ENCODE peak calls at places on chromosome 14, in seven cellular contexts. T is IMR-90, H is A549, Q is GM12878, D is HCT116, Y is K562, I is HepG2. K is an unnamed sample.

GRCh38 chr14:75968461-75968860 is 13.3 kb downstream of the TGFB3 start:
- DNase-seq in T (no peak), H (no peak), Q (no peak), D (no peak), Y (no peak), I (no peak), K (no peak)

GRCh38 chr14:23695220-23695999 is 59.2 kb downstream of the DHRS2 start:
- DNase-seq in T (no peak), H (no peak), Q (no peak), D (no peak), Y (no peak), I (no peak), K (no peak)

GRCh38 chr14:74014299-74014698 is 4.8 kb downstream of the ENTPD5 start:
- DNase-seq in T (no peak), H (peak), Q (no peak), D (no peak), Y (no peak), I (peak), K (no peak)

GRCh38 chr14:88993946-88994345 is 169.5 kb downstream of the TTC8 start:
- DNase-seq in T (peak), H (peak), Q (no peak), D (no peak), Y (no peak), I (no peak), K (no peak)

GRCh38 chr14:76089151-76089550 is 62.6 kb upstream of the GPATCH2L start:
- DNase-seq in T (no peak), H (no peak), Q (no peak), D (no peak), Y (no peak), I (no peak), K (no peak)

GRCh38 chr14:54564071-54564798 is 2.7 kb upstream of the SAMD4A start:
- DNase-seq in T (peak), H (peak), Q (no peak), D (no peak), Y (no peak), I (peak), K (no peak)

GRCh38 chr14:64767215-64767964 is 63.2 kb downstream of the PLEKHG3 start:
- DNase-seq in T (no peak), H (no peak), Q (no peak), D (no peak), Y (no peak), I (no peak), K (no peak)

GRCh38 chr14:99682809-99683618 is 1.1 kb upstream of the CYP46A1 start:
- DNase-seq in T (peak), H (peak), Q (no peak), D (peak), Y (peak), I (peak), K (no peak)

GRCh38 chr14:94180655-94181271 is 6.6 kb downstream of the PPP4R4 start:
- DNase-seq in T (peak), H (peak), Q (peak), D (peak), Y (peak), I (peak), K (no peak)

GRCh38 chr14:22886500-22887259 is 3.7 kb downstream of the REM2 start:
- DNase-seq in T (peak), H (peak), Q (peak), D (peak), Y (peak), I (no peak), K (peak)

GRCh38 chr14:93007225-93007997 is 84.5 kb downstream of the CHGA start:
- DNase-seq in T (peak), H (peak), Q (peak), D (no peak), Y (no peak), I (no peak), K (no peak)

GRCh38 chr14:95206534-95206933 is 49.2 kb upstream of the DICER1 start:
- DNase-seq in T (no peak), H (no peak), Q (no peak), D (no peak), Y (no peak), I (no peak), K (no peak)

GRCh38 chr14:32382704-32383103 is 53.6 kb downstream of the AKAP6 start:
- DNase-seq in T (no peak), H (peak), Q (no peak), D (no peak), Y (no peak), I (no peak), K (no peak)

GRCh38 chr14:29150659-29151058 is 384.1 kb downstream of the FOXG1 start:
- DNase-seq in T (no peak), H (no peak), Q (no peak), D (no peak), Y (no peak), I (no peak), K (no peak)

GRCh38 chr14:26398616-26399015 is 199.2 kb downstream of the NOVA1 start:
- DNase-seq in T (no peak), H (no peak), Q (no peak), D (no peak), Y (no peak), I (no peak), K (no peak)

GRCh38 chr14:67819563-67820411 is at the start of gene RAD51B:
- DNase-seq in T (peak), H (peak), Q (peak), D (peak), Y (peak), I (peak), K (peak)

GRCh38 chr14:52961060-52961639 is 10.3 kb upstream of the FERMT2 start:
- DNase-seq in T (peak), H (peak), Q (peak), D (peak), Y (peak), I (peak), K (peak)

GRCh38 chr14:91354979-91355685 is 62.5 kb downstream of the CCDC88C start:
- DNase-seq in T (no peak), H (no peak), Q (no peak), D (no peak), Y (peak), I (no peak), K (peak)

GRCh38 chr14:91356218-91356763 is 61.3 kb downstream of the CCDC88C start:
- DNase-seq in T (no peak), H (no peak), Q (no peak), D (no peak), Y (no peak), I (no peak), K (no peak)

GRCh38 chr14:91352696-91353692 is 64.6 kb downstream of the CCDC88C start:
- DNase-seq in T (no peak), H (no peak), Q (no peak), D (no peak), Y (no peak), I (no peak), K (no peak)

GRCh38 chr14:91352101-91352500 is 65.5 kb downstream of the CCDC88C start:
- DNase-seq in T (no peak), H (no peak), Q (no peak), D (no peak), Y (no peak), I (no peak), K (no peak)

GRCh38 chr14:91354221-91354916 is 63.3 kb downstream of the CCDC88C start:
- DNase-seq in T (no peak), H (no peak), Q (no peak), D (no peak), Y (no peak), I (no peak), K (no peak)
- TF ChIP-seq CEBPB in T (no peak), H (no peak), Q (no peak), D (no peak), Y (no peak), I (no peak), K (no peak)

DNA sequence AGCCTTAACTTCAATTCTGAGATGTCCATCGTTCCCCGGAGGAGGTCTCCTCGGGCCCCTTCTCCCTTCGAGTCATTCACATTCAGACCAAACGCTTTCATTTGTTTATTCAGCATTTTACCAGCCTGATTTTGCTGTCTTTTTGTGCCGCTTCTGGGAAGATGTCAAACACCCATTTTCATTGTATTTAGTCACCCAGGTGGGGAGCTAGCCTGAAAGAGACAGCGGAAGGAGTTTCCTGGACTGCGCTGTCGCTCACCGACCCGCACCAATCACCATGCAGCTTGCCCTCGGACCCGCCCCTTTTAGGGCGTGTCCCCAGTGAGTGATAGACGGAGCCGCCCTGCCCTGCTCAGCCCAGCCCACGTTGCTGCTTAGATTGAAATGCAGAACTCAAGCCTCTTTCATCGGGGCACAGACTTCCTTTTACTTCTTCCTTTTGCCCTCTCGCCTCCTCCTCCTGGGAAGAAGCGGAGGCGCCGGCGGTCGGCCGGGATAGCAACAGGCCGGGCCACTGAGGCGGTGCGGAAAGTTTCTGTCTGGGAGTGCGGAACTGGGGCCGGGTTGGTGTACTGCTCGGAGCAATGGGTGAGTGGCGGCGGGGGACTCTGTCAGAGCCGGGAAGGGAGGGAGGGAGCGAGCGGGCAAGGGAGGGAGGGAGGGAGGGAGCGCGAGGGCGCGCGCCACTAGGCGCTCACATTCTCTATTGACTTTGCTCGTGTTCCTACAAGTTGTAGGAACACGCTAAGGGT is at the start of gene PAX9:
- DNase-seq in T (peak), H (peak), Q (peak), D (peak), Y (peak), I (peak), K (peak)
- TF ChIP-seq CEBPB in T (no peak), H (no peak), Q (no peak), D (no peak), Y (no peak), I (no peak), K (no peak)

DNA sequence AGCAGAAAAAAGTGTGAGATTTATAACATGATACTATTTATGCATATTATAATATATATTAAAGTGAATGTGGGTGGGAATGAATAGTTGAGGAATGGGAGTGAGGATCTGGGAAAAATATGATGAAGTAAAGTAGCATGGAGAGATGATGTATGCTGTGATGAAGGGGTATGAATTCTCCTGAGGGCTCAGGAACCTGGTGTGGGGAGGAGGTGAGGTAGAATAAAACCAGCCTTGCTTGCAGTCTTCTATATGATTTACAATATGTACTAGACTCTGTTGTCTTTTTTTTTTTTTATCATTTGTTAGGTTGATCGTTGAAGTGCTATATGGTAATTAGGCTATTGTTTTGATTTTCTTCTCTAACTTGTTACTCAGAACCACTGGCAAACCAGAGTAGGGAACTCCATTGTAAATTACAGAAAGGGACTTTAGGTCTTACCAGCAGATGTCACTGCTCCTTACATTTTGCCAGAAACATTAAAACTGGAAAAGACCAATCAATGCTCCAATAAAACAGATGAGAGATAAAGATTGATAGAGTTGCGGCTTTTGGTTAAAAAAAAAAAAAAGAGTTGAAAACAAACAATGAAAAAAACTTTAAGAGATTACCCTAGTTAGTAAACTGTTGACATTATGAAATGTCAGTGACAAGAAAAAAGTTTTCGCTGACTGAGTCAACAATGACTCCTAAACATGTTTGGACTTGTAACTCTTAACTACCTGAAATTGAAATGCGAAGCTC is 39.9 kb downstream of the ATL1 start:
- DNase-seq in T (peak), H (peak), Q (no peak), D (peak), Y (peak), I (peak), K (no peak)
- TF ChIP-seq CEBPB in T (no peak), H (no peak), Q (no peak), D (no peak), Y (no peak), I (no peak), K (no peak)

DNA sequence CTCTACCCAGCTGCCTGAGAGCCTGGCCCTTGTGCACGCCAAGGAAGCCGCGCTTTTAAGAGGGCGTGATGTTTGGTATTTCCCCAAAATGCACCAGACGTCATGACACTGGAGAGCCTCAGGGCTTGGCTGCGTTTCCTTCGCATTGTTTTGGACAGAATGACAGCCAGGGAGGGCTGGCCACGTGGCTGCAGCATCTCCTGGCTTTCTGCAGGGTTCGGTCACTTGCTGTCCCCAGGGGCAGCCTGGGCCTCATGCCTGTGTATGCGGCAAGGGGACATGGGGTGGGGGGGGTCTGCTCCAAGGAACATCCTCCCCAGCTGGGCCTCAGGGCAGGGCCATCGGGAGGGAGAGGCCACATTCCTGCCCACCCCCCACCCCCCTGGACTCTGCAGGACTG is 16.2 kb upstream of the NUDT14 start:
- DNase-seq in T (peak), H (peak), Q (no peak), D (no peak), Y (no peak), I (no peak), K (no peak)
- TF ChIP-seq CEBPB in T (no peak), H (no peak), Q (no peak), D (no peak), Y (no peak), I (no peak), K (no peak)

GRCh38 chr14:31059152-31059924 is 33.2 kb upstream of the STRN3 start:
- DNase-seq in T (peak), H (peak), Q (no peak), D (no peak), Y (peak), I (peak), K (no peak)

GRCh38 chr14:31057701-31058364 is 31.7 kb upstream of the STRN3 start:
- DNase-seq in T (no peak), H (no peak), Q (no peak), D (no peak), Y (no peak), I (no peak), K (no peak)

GRCh38 chr14:31057035-31057434 is 30.9 kb upstream of the STRN3 start:
- DNase-seq in T (no peak), H (no peak), Q (no peak), D (no peak), Y (no peak), I (no peak), K (no peak)

DNA sequence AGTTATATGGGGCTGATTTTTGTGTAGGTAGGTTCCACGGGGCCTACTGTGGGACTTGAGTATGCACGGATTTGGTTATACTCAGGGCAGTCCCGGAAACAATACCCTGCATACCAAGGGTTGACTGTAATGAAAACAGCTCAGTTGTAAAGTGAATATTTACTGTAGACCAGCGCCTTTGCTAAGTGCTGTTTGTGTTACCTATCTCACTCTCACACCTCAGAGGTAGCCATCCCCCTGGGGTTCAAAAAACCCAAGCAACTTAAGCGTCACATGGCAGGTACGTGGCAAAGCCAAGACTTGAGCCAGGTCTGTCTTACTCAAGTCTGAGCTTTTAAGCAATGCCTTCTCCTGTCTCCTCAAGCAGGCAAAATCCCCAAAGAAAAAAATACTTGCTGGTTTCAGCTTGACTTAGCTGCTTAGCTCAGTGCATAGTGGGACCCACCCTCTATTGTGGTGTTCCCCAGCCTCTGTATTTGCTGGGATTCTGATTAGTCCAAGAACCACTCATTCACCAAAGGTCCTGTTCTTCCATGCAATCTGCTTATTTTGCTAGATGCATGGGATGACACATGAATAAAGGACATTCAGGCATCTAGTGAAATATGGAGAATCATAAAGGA is 34.2 kb upstream of the STRN3 start:
- DNase-seq in T (no peak), H (no peak), Q (no peak), D (no peak), Y (no peak), I (no peak), K (no peak)
- TF ChIP-seq CEBPB in T (no peak), H (no peak), Q (no peak), D (no peak), Y (no peak), I (no peak), K (no peak)

DNA sequence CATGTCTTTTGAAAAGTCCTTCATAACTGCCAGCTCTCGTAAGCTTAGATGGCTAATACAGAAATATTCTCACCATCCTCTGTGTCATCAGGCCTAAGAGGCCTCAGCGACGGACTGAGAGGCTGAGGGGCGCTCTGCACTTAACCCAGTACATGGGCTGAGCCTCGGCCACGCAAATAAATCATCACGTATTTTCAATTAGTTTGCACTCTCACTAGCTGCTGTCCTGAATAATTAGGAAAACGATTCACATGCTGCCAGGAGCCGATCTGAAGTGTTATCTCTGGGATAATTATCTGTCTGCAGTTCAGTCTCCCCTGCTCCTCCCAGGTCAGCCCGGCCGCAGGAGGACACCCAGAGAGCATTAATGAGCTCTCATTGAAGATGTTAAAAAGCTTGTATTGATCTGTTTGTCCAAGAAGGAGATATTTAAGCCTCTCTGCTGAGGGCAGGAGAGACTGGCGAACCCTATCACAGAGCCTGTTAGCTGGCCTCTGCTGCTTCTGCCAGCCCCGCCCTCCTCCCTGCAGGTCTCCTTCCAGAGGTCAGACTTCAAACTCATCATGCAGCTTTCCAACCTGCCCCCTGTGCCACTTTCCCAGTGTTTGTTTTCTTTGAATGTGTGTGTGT is 1051.3 kb downstream of the VRK1 start:
- DNase-seq in T (no peak), H (no peak), Q (no peak), D (no peak), Y (no peak), I (no peak), K (peak)
- TF ChIP-seq CEBPB in T (no peak), H (no peak), Q (no peak), D (no peak), Y (no peak), I (no peak), K (no peak)

K was measured in H1.